ENCODE peak calls at places on chromosomes 12 and 14, in four cellular contexts. One of them, this sample, is unnamed.

GRCh38 chr12:41709463-41710285 is 435.0 kb downstream of the GXYLT1 start:
- DNase-seq in CD4-positive, CD25-positive, alpha-beta regulatory T cell: no peak
- DNase-seq in PC-9: no peak
- DNase-seq in AML-193: no peak
- DNase-seq in this sample: no peak

GRCh38 chr14:99522457-99522891 is 41.3 kb downstream of the CCNK start:
- DNase-seq in AML-193: no peak
- DNase-seq in CD4-positive, CD25-positive, alpha-beta regulatory T cell: no peak
- DNase-seq in PC-9: no peak
- DNase-seq in this sample: no peak

GRCh38 chr12:28089363-28089762 is 100.9 kb upstream of the CCDC91 start:
- DNase-seq in AML-193: no peak
- DNase-seq in CD4-positive, CD25-positive, alpha-beta regulatory T cell: no peak
- DNase-seq in PC-9: no peak
- DNase-seq in this sample: no peak

GRCh38 chr12:94220804-94221203 is 72.4 kb downstream of the PLXNC1 start:
- DNase-seq in AML-193: no peak
- DNase-seq in PC-9: no peak
- DNase-seq in CD4-positive, CD25-positive, alpha-beta regulatory T cell: no peak
- DNase-seq in this sample: no peak

GRCh38 chr14:60803871-60804270 is 69.3 kb downstream of the MNAT1 start:
- DNase-seq in AML-193: no peak
- DNase-seq in PC-9: no peak
- DNase-seq in CD4-positive, CD25-positive, alpha-beta regulatory T cell: no peak
- DNase-seq in this sample: no peak

GRCh38 chr14:24212924-24213865 is at the start of gene CHMP4A:
- DNase-seq in CD4-positive, CD25-positive, alpha-beta regulatory T cell: peak
- DNase-seq in AML-193: peak
- DNase-seq in PC-9: peak
- DNase-seq in this sample: peak

GRCh38 chr12:75981773-75982564 is 49.6 kb downstream of the PHLDA1 start:
- DNase-seq in AML-193: no peak
- DNase-seq in PC-9: no peak
- DNase-seq in CD4-positive, CD25-positive, alpha-beta regulatory T cell: no peak
- DNase-seq in this sample: no peak

GRCh38 chr12:57211791-57212700 is 4.5 kb upstream of the NXPH4 start:
- DNase-seq in PC-9: no peak
- DNase-seq in CD4-positive, CD25-positive, alpha-beta regulatory T cell: no peak
- DNase-seq in AML-193: no peak
- DNase-seq in this sample: no peak

GRCh38 chr12:121626087-121626852 is at the start of gene ORAI1:
- DNase-seq in AML-193: peak
- DNase-seq in CD4-positive, CD25-positive, alpha-beta regulatory T cell: peak
- DNase-seq in PC-9: peak
- DNase-seq in this sample: peak

GRCh38 chr14:101464984-101465794 is 96.1 kb upstream of the DIO3 start:
- DNase-seq in AML-193: no peak
- DNase-seq in PC-9: no peak
- DNase-seq in CD4-positive, CD25-positive, alpha-beta regulatory T cell: no peak
- DNase-seq in this sample: no peak

GRCh38 chr14:26855051-26855753 is 257.4 kb upstream of the NOVA1 start:
- DNase-seq in PC-9: no peak
- DNase-seq in AML-193: no peak
- DNase-seq in CD4-positive, CD25-positive, alpha-beta regulatory T cell: no peak
- DNase-seq in this sample: no peak

GRCh38 chr14:103091041-103091882 is 3.3 kb upstream of the EXOC3L4 start:
- DNase-seq in AML-193: peak
- DNase-seq in PC-9: peak
- DNase-seq in CD4-positive, CD25-positive, alpha-beta regulatory T cell: peak
- DNase-seq in this sample: peak

GRCh38 chr14:56092761-56093160 is 25.4 kb upstream of the PELI2 start:
- DNase-seq in AML-193: peak
- DNase-seq in CD4-positive, CD25-positive, alpha-beta regulatory T cell: no peak
- DNase-seq in PC-9: no peak
- DNase-seq in this sample: no peak

GRCh38 chr12:53568428-53569173 is 57.6 kb downstream of the ATF7 start:
- DNase-seq in CD4-positive, CD25-positive, alpha-beta regulatory T cell: no peak
- DNase-seq in AML-193: no peak
- DNase-seq in PC-9: no peak
- DNase-seq in this sample: no peak

GRCh38 chr12:49298160-49298559 is 3.2 kb downstream of the PRPH start:
- DNase-seq in CD4-positive, CD25-positive, alpha-beta regulatory T cell: no peak
- DNase-seq in AML-193: peak
- DNase-seq in PC-9: no peak
- DNase-seq in this sample: no peak

GRCh38 chr12:97283297-97283696 is 179.3 kb upstream of the RMST start:
- DNase-seq in PC-9: no peak
- DNase-seq in CD4-positive, CD25-positive, alpha-beta regulatory T cell: no peak
- DNase-seq in AML-193: no peak
- DNase-seq in this sample: no peak

This sample was measured in effector CD8-positive, alpha-beta T cell.